ENCODE peak calls at places on chromosomes 5 and 9, in nine cellular contexts. X, W, O, M, H, Z, S, C and G are unnamed samples.

GRCh38 chr5:81068063-81068462 is 107.9 kb downstream of the RASGRF2 start:
- DNase-seq in H (no peak), C (no peak), X (no peak), M (no peak), W (no peak), S (no peak), Z (no peak), O (no peak), G (no peak)

GRCh38 chr5:138096363-138096762 is 12.5 kb downstream of the WNT8A start:
- DNase-seq in M (no peak), S (peak), C (no peak), X (no peak), O (no peak), W (no peak), Z (no peak), H (no peak), G (no peak)

GRCh38 chr9:121447341-121447834 is 52.3 kb downstream of the GGTA1 start:
- DNase-seq in M (no peak), Z (no peak), X (no peak), C (peak), S (peak), O (no peak), W (no peak), H (no peak), G (no peak)

GRCh38 chr9:116187570-116188170 is 34.1 kb downstream of the PAPPA start:
- DNase-seq in W (no peak), C (no peak), O (no peak), S (no peak), X (no peak), Z (no peak), M (no peak), H (no peak), G (peak)

GRCh38 chr9:137161558-137162483 is 8.0 kb downstream of the LRRC26 start:
- DNase-seq in O (peak), H (no peak), X (no peak), W (no peak), C (no peak), Z (no peak), S (no peak), M (no peak), G (peak)

GRCh38 chr5:6510132-6510531 is 61.5 kb downstream of the UBE2QL1 start:
- DNase-seq in C (no peak), O (no peak), H (no peak), Z (no peak), X (no peak), S (no peak), W (no peak), M (no peak), G (no peak)

GRCh38 chr5:159956074-159956473 is 39.8 kb downstream of the ADRA1B start:
- DNase-seq in C (no peak), Z (no peak), H (no peak), O (no peak), S (no peak), X (no peak), M (no peak), W (no peak), G (no peak)

GRCh38 chr9:38419216-38419615 is 5.0 kb downstream of the IGFBPL1 start:
- DNase-seq in X (no peak), Z (no peak), M (no peak), H (no peak), W (no peak), O (no peak), C (no peak), S (no peak), G (no peak)

GRCh38 chr5:110441035-110441434 is 285.4 kb downstream of the TMEM232 start:
- DNase-seq in S (peak), O (peak), W (peak), X (peak), C (peak), H (no peak), M (peak), Z (peak), G (no peak)

GRCh38 chr5:159504857-159505304 is 174.6 kb upstream of the IL12B start:
- DNase-seq in W (peak), C (peak), O (no peak), X (peak), S (peak), Z (no peak), H (peak), M (peak), G (peak)

GRCh38 chr9:87322840-87323635 is 174.6 kb upstream of the DAPK1 start:
- DNase-seq in X (no peak), Z (no peak), W (no peak), S (no peak), C (no peak), M (no peak), O (no peak), H (no peak), G (no peak)

GRCh38 chr5:127856310-127856709 is 153.1 kb downstream of the CCDC192 start:
- DNase-seq in W (no peak), Z (no peak), C (peak), M (peak), O (no peak), H (no peak), S (no peak), X (no peak), G (no peak)